ENCODE peak calls at places on chromosomes 13 and 19, in four cellular contexts. Q, B, R and S are unnamed samples.

GRCh38 chr19:33242911-33243310 is 17.3 kb upstream of the SLC7A10 start:
- DNase-seq in Q (no peak), R (peak; percentile 39), B (no peak), S (no peak)

GRCh38 chr19:48539503-48540096 is 12.4 kb upstream of the SULT2B1 start:
- DNase-seq in R (no peak), B (no peak), Q (peak; percentile 15), S (no peak)

GRCh38 chr13:45299194-45299593 is 41.8 kb downstream of the TPT1 start:
- DNase-seq in Q (peak; percentile 8), B (no peak), R (no peak), S (no peak)

GRCh38 chr19:12782424-12783225 is 7.3 kb upstream of the HOOK2 start:
- DNase-seq in Q (peak; percentile 63), B (peak; percentile 77), R (peak; percentile 93), S (peak; percentile 92)

GRCh38 chr19:8446055-8446709 is 1.4 kb downstream of the HNRNPM start:
- DNase-seq in Q (no peak), R (no peak), B (no peak), S (no peak)

GRCh38 chr13:29933401-29933800 is 83.0 kb upstream of the UBL3 start:
- DNase-seq in Q (no peak), R (no peak), B (no peak), S (no peak)

GRCh38 chr13:43331676-43332075 is 308.3 kb downstream of the DNAJC15 start:
- DNase-seq in B (no peak), R (no peak), Q (no peak), S (no peak)

GRCh38 chr13:95714142-95714832 is 37.3 kb downstream of the DNAJC3 start:
- DNase-seq in B (no peak), Q (peak; percentile 89), R (no peak), S (no peak)

GRCh38 chr19:12779162-12779993 is 4.0 kb upstream of the HOOK2 start:
- DNase-seq in B (no peak), R (peak; percentile 79), Q (peak; percentile 71), S (peak; percentile 83)

GRCh38 chr13:37651891-37652290 is 53.3 kb upstream of the POSTN start:
- DNase-seq in B (no peak), R (no peak), Q (peak; percentile 22), S (no peak)

GRCh38 chr19:56273563-56274117 is 1.1 kb downstream of the EDDM13 start:
- DNase-seq in B (no peak), Q (no peak), R (no peak), S (no peak)

GRCh38 chr13:50668882-50669281 is 174.6 kb downstream of the DLEU7 start:
- DNase-seq in Q (no peak), B (no peak), R (no peak), S (no peak)

GRCh38 chr19:928471-929259 is 2.8 kb downstream of the ARID3A start:
- DNase-seq in R (no peak), Q (no peak), B (no peak), S (no peak)

GRCh38 chr19:4816388-4817165 is 14.9 kb downstream of the TICAM1 start:
- DNase-seq in Q (no peak), B (no peak), R (peak; percentile 81), S (peak; percentile 28)

GRCh38 chr13:31227063-31227462 is 27.3 kb downstream of the B3GLCT start:
- DNase-seq in Q (peak; percentile 27), B (no peak), R (no peak), S (no peak)

GRCh38 chr19:29677001-29677781 is 11.9 kb downstream of the PLEKHF1 start:
- DNase-seq in R (peak; percentile 78), B (no peak), Q (no peak), S (no peak)

GRCh38 chr19:5091576-5092215 is 122.8 kb downstream of the KDM4B start:
- DNase-seq in B (no peak), R (peak; percentile 71), Q (no peak), S (no peak)

GRCh38 chr13:101521371-101521770 is 68.9 kb downstream of the ITGBL1 start:
- DNase-seq in Q (no peak), B (no peak), R (no peak), S (no peak)

GRCh38 chr19:39078436-39079200 is 5.5 kb upstream of the ACP7 start:
- DNase-seq in B (no peak), R (no peak), Q (peak; percentile 95), S (no peak)

GRCh38 chr19:8506402-8506957 is 4.0 kb upstream of the PRAM1 start:
- DNase-seq in R (no peak), B (no peak), Q (no peak), S (no peak)

GRCh38 chr13:101930331-101930730 is 471.5 kb downstream of the FGF14 start:
- DNase-seq in Q (peak; percentile 6), B (no peak), R (no peak), S (no peak)

GRCh38 chr13:50850445-50850844 is 7.0 kb upstream of the DLEU7 start:
- DNase-seq in R (no peak), B (no peak), Q (no peak), S (no peak)

GRCh38 chr13:34640179-34640929 is 301.7 kb upstream of the NBEA start:
- DNase-seq in Q (no peak), B (no peak), R (no peak), S (no peak)

GRCh38 chr13:54975676-54976075 is 1947.1 kb downstream of the OLFM4 start:
- DNase-seq in B (no peak), Q (no peak), R (no peak), S (no peak)

GRCh38 chr13:33606692-33607091 is 211.3 kb upstream of the RFC3 start:
- DNase-seq in Q (no peak), R (no peak), B (no peak), S (no peak)

GRCh38 chr13:51767100-51767499 is 36.9 kb downstream of the DHRS12 start:
- DNase-seq in R (no peak), B (no peak), Q (no peak), S (no peak)

GRCh38 chr13:24612726-24613125 is 67.5 kb upstream of the ATP12A start:
- DNase-seq in Q (no peak), R (no peak), B (no peak), S (no peak)

GRCh38 chr13:101575591-101575990 is 123.1 kb downstream of the ITGBL1 start:
- DNase-seq in B (no peak), Q (no peak), R (no peak), S (no peak)

GRCh38 chr19:13024958-13025653 is 29.8 kb downstream of the NFIX start:
- DNase-seq in Q (no peak), B (no peak), R (peak; percentile 70), S (peak; percentile 58)

GRCh38 chr13:77836423-77836822 is 82.2 kb downstream of the EDNRB start:
- DNase-seq in B (no peak), Q (peak; percentile 31), R (no peak), S (no peak)

GRCh38 chr19:3129112-3129511 is 6.7 kb upstream of the GNA15 start:
- DNase-seq in B (no peak), Q (peak; percentile 58), R (no peak), S (no peak)